ENCODE peak calls at places on chromosomes 16 and 17, in five cellular contexts. One of them, this sample, is unnamed.
A peak's percentile ranks its signal among the peaks of the same experiment; 100 is the strongest.

GRCh38 chr16:71214771-71215381 is 15.6 kb downstream of the HYDIN start:
- DNase-seq in M059J: peak; percentile 8
- DNase-seq in esophagus squamous epithelium: no peak
- DNase-seq in HCT116: peak; percentile 4
- DNase-seq in NB4: no peak
- DNase-seq in this sample: no peak

GRCh38 chr17:1714980-1715802 is 5.0 kb upstream of the TLCD2 start:
- DNase-seq in M059J: peak; percentile 92
- DNase-seq in esophagus squamous epithelium: no peak
- DNase-seq in HCT116: peak; percentile 45
- DNase-seq in NB4: peak; percentile 52
- DNase-seq in this sample: peak; percentile 79

GRCh38 chr16:86379505-86379846 is 130.9 kb upstream of the FOXF1 start:
- DNase-seq in M059J: peak; percentile 85
- DNase-seq in esophagus squamous epithelium: no peak
- DNase-seq in HCT116: no peak
- DNase-seq in NB4: no peak
- DNase-seq in this sample: no peak

GRCh38 chr16:24906901-24907300 is 61.1 kb downstream of the SLC5A11 start:
- DNase-seq in M059J: no peak
- DNase-seq in esophagus squamous epithelium: no peak
- DNase-seq in HCT116: no peak
- DNase-seq in NB4: no peak
- DNase-seq in this sample: no peak

GRCh38 chr16:86685071-86685470 is 106.7 kb downstream of the FOXL1 start:
- DNase-seq in M059J: peak; percentile 30
- DNase-seq in esophagus squamous epithelium: no peak
- DNase-seq in HCT116: no peak
- DNase-seq in NB4: no peak
- DNase-seq in this sample: no peak

GRCh38 chr17:19510903-19511302 is 22.8 kb upstream of the SLC47A1 start:
- DNase-seq in M059J: no peak
- DNase-seq in esophagus squamous epithelium: no peak
- DNase-seq in HCT116: no peak
- DNase-seq in NB4: no peak
- DNase-seq in this sample: no peak

GRCh38 chr16:78742501-78743283 is 643.2 kb downstream of the WWOX start:
- DNase-seq in M059J: peak; percentile 14
- DNase-seq in esophagus squamous epithelium: no peak
- DNase-seq in HCT116: no peak
- DNase-seq in NB4: peak; percentile 83
- DNase-seq in this sample: peak; percentile 74

GRCh38 chr16:84593825-84594724 is 23.8 kb downstream of the COTL1 start:
- DNase-seq in M059J: no peak
- DNase-seq in esophagus squamous epithelium: peak; percentile 61
- DNase-seq in HCT116: no peak
- DNase-seq in NB4: peak; percentile 94
- DNase-seq in this sample: no peak

GRCh38 chr17:68198931-68199836 is 48.7 kb upstream of the AMZ2 start:
- DNase-seq in M059J: no peak
- DNase-seq in esophagus squamous epithelium: no peak
- DNase-seq in HCT116: no peak
- DNase-seq in NB4: no peak
- DNase-seq in this sample: no peak

GRCh38 chr17:72826602-72827001 is 265.9 kb downstream of the SLC39A11 start:
- DNase-seq in M059J: peak; percentile 47
- DNase-seq in esophagus squamous epithelium: no peak
- DNase-seq in HCT116: peak; percentile 42
- DNase-seq in NB4: no peak
- DNase-seq in this sample: no peak

GRCh38 chr17:38584350-38584925 is 21.3 kb downstream of the SRCIN1 start:
- DNase-seq in M059J: peak; percentile 53
- DNase-seq in esophagus squamous epithelium: no peak
- DNase-seq in HCT116: no peak
- DNase-seq in NB4: peak; percentile 72
- DNase-seq in this sample: peak; percentile 79

GRCh38 chr17:41340496-41340895 is 10.1 kb downstream of the KRT33A start:
- DNase-seq in M059J: no peak
- DNase-seq in esophagus squamous epithelium: no peak
- DNase-seq in HCT116: no peak
- DNase-seq in NB4: no peak
- DNase-seq in this sample: no peak

GRCh38 chr17:17523001-17523713 is 27.0 kb upstream of the RASD1 start:
- DNase-seq in M059J: no peak
- DNase-seq in esophagus squamous epithelium: no peak
- DNase-seq in HCT116: no peak
- DNase-seq in NB4: no peak
- DNase-seq in this sample: no peak

GRCh38 chr17:13365331-13365730 is 236.4 kb downstream of the HS3ST3A1 start:
- DNase-seq in M059J: peak; percentile 27
- DNase-seq in esophagus squamous epithelium: no peak
- DNase-seq in HCT116: no peak
- DNase-seq in NB4: no peak
- DNase-seq in this sample: no peak

GRCh38 chr16:80938035-80938927 is 68.4 kb downstream of the CMC2 start:
- DNase-seq in M059J: peak; percentile 91
- DNase-seq in esophagus squamous epithelium: no peak
- DNase-seq in HCT116: peak; percentile 51
- DNase-seq in NB4: no peak
- DNase-seq in this sample: no peak